ENCODE peak calls at places on chromosome 6, in eight cellular contexts. One of them, this sample, is unnamed.

GRCh38 chr6:71012871-71013456 is 56.1 kb upstream of the B3GAT2 start:
- DNase-seq in stomach: no peak
- DNase-seq in colonic mucosa: no peak
- DNase-seq in Peyer's patch: no peak
- DNase-seq in endothelial cell of umbilical vein: peak; percentile 39
- DNase-seq in body of pancreas: peak; percentile 26
- DNase-seq in ovary: no peak
- DNase-seq in spleen: no peak
- DNase-seq in this sample: peak; percentile 45

GRCh38 chr6:148677594-148678476 is 69.0 kb upstream of the UST start:
- DNase-seq in endothelial cell of umbilical vein: no peak
- DNase-seq in Peyer's patch: peak; percentile 62
- DNase-seq in stomach: no peak
- DNase-seq in spleen: no peak
- DNase-seq in ovary: no peak
- DNase-seq in colonic mucosa: no peak
- DNase-seq in body of pancreas: no peak
- DNase-seq in this sample: no peak

GRCh38 chr6:72624557-72625160 is 2.8 kb downstream of the KCNQ5 start:
- DNase-seq in colonic mucosa: no peak
- DNase-seq in body of pancreas: no peak
- DNase-seq in stomach: no peak
- DNase-seq in Peyer's patch: no peak
- DNase-seq in spleen: no peak
- DNase-seq in endothelial cell of umbilical vein: no peak
- DNase-seq in ovary: no peak
- DNase-seq in this sample: peak; percentile 51

GRCh38 chr6:21556968-21557721 is 36.4 kb upstream of the SOX4 start:
- DNase-seq in stomach: no peak
- DNase-seq in spleen: no peak
- DNase-seq in ovary: no peak
- DNase-seq in endothelial cell of umbilical vein: peak; percentile 67
- DNase-seq in body of pancreas: peak; percentile 44
- DNase-seq in Peyer's patch: no peak
- DNase-seq in colonic mucosa: no peak
- DNase-seq in this sample: peak; percentile 91

GRCh38 chr6:1600764-1601615 is 8.7 kb upstream of the FOXC1 start:
- DNase-seq in stomach: no peak
- DNase-seq in Peyer's patch: peak; percentile 63
- DNase-seq in colonic mucosa: no peak
- DNase-seq in body of pancreas: no peak
- DNase-seq in ovary: no peak
- DNase-seq in spleen: peak; percentile 34
- DNase-seq in endothelial cell of umbilical vein: peak; percentile 35
- DNase-seq in this sample: no peak

GRCh38 chr6:35977308-35977707 is 47.1 kb downstream of the SLC26A8 start:
- DNase-seq in body of pancreas: no peak
- DNase-seq in colonic mucosa: no peak
- DNase-seq in endothelial cell of umbilical vein: no peak
- DNase-seq in Peyer's patch: no peak
- DNase-seq in stomach: no peak
- DNase-seq in ovary: no peak
- DNase-seq in spleen: no peak
- DNase-seq in this sample: no peak

GRCh38 chr6:131124341-131125071 is 10.8 kb upstream of the AKAP7 start:
- DNase-seq in body of pancreas: no peak
- DNase-seq in spleen: no peak
- DNase-seq in endothelial cell of umbilical vein: no peak
- DNase-seq in ovary: no peak
- DNase-seq in stomach: no peak
- DNase-seq in colonic mucosa: no peak
- DNase-seq in Peyer's patch: no peak
- DNase-seq in this sample: peak; percentile 59

GRCh38 chr6:149380523-149380922 is 19.5 kb upstream of the SUMO4 start:
- DNase-seq in body of pancreas: no peak
- DNase-seq in colonic mucosa: no peak
- DNase-seq in spleen: no peak
- DNase-seq in endothelial cell of umbilical vein: no peak
- DNase-seq in stomach: no peak
- DNase-seq in Peyer's patch: no peak
- DNase-seq in ovary: no peak
- DNase-seq in this sample: peak; percentile 33

GRCh38 chr6:39426057-39426592 is 103.6 kb upstream of the KCNK16 start:
- DNase-seq in colonic mucosa: no peak
- DNase-seq in spleen: no peak
- DNase-seq in body of pancreas: no peak
- DNase-seq in endothelial cell of umbilical vein: peak; percentile 95
- DNase-seq in stomach: no peak
- DNase-seq in Peyer's patch: no peak
- DNase-seq in ovary: no peak
- DNase-seq in this sample: peak; percentile 85

GRCh38 chr6:169714595-169714994 is 9.7 kb downstream of the PHF10 start:
- DNase-seq in spleen: no peak
- DNase-seq in colonic mucosa: no peak
- DNase-seq in ovary: no peak
- DNase-seq in endothelial cell of umbilical vein: no peak
- DNase-seq in stomach: no peak
- DNase-seq in body of pancreas: no peak
- DNase-seq in Peyer's patch: no peak
- DNase-seq in this sample: no peak

GRCh38 chr6:140915001-140915950 is 1217.4 kb upstream of the GJE1 start:
- DNase-seq in body of pancreas: no peak
- DNase-seq in spleen: no peak
- DNase-seq in endothelial cell of umbilical vein: no peak
- DNase-seq in stomach: no peak
- DNase-seq in Peyer's patch: no peak
- DNase-seq in ovary: no peak
- DNase-seq in colonic mucosa: no peak
- DNase-seq in this sample: no peak

GRCh38 chr6:145728986-145729385 is 6.3 kb downstream of the EPM2A start:
- DNase-seq in endothelial cell of umbilical vein: no peak
- DNase-seq in stomach: no peak
- DNase-seq in body of pancreas: no peak
- DNase-seq in Peyer's patch: no peak
- DNase-seq in ovary: no peak
- DNase-seq in spleen: no peak
- DNase-seq in colonic mucosa: no peak
- DNase-seq in this sample: no peak

GRCh38 chr6:166532302-166532701 is 54.2 kb downstream of the RAMACL start:
- DNase-seq in Peyer's patch: no peak
- DNase-seq in endothelial cell of umbilical vein: no peak
- DNase-seq in colonic mucosa: no peak
- DNase-seq in ovary: no peak
- DNase-seq in stomach: no peak
- DNase-seq in body of pancreas: no peak
- DNase-seq in spleen: no peak
- DNase-seq in this sample: no peak
- H3K36me3 ChIP-seq in Peyer's patch: peaks cover 3% of the 10 kb centered on the region
- H3K36me3 ChIP-seq in endothelial cell of umbilical vein: peaks cover 34% of the 10 kb centered on the region
- H3K36me3 ChIP-seq in colonic mucosa: no peaks in the 10 kb centered on the region
- H3K36me3 ChIP-seq in ovary: no peaks in the 10 kb centered on the region
- H3K36me3 ChIP-seq in stomach: peaks cover 27% of the 10 kb centered on the region
- H3K36me3 ChIP-seq in body of pancreas: no peaks in the 10 kb centered on the region
- H3K36me3 ChIP-seq in spleen: peaks cover 6% of the 10 kb centered on the region
- H3K36me3 ChIP-seq in this sample: peaks cover 6% of the 10 kb centered on the region

DNA sequence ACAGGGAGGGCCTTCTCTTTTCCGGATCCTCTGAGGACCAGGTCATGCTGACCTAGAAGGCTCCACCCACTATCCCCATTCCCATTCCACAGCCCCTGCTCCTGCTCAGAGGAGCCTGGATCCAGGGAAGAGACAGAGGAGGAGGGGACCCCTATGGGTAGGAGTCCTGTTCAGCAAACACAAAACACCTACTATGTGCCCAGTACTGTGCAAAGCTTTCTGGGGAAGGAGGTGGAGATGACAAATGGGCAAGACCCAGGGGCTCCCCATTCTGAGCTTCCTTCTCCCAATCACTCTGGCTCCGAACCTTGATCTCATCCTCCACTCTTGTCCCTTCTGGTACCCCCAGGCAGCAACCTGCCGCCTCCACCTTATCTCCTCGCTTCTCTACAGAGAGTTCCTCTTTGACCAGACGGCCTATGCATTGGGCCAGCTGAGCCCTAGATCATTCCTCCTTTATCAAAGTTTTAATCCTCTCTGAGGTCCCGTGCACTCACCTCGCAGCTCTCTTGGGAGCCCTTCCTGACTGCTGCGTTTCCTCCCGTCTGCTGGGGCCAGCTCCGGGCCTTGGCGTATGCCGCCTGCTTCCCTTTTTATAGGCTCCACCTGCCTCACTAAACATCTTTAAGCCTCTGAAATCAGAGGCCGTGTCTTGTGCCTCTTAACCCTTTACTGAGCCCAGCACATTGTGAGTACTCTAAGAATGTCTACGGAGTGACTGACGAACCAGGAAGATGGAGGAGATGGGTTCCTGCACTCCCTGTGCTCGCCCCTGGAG is 70.5 kb upstream of the CCDC167 start:
- DNase-seq in colonic mucosa: no peak
- DNase-seq in spleen: no peak
- DNase-seq in Peyer's patch: no peak
- DNase-seq in stomach: no peak
- DNase-seq in body of pancreas: no peak
- DNase-seq in endothelial cell of umbilical vein: no peak
- DNase-seq in ovary: no peak
- DNase-seq in this sample: no peak
- H3K4me3 ChIP-seq in colonic mucosa: no peak overlapping the region
- H3K4me3 ChIP-seq in spleen: no peak overlapping the region
- H3K4me3 ChIP-seq in Peyer's patch: no peak overlapping the region
- H3K4me3 ChIP-seq in stomach: no peak overlapping the region
- H3K4me3 ChIP-seq in body of pancreas: no peak overlapping the region
- H3K4me3 ChIP-seq in endothelial cell of umbilical vein: no peak overlapping the region
- H3K4me3 ChIP-seq in ovary: no peak overlapping the region
- H3K4me3 ChIP-seq in this sample: no peak overlapping the region

DNA sequence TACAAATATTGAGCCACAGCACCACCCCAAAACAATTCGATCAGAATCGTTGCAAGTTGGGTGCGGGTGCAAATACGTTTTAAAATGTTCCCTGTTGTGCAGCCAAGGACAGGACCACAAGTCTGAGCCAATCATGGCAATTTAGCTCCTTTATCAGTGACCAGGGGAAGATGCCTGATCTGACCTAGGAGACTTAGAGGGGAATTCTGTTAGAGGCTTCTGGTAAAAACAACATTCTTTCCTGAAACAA is 25.6 kb downstream of the LOC128125822 start:
- DNase-seq in spleen: no peak
- DNase-seq in Peyer's patch: no peak
- DNase-seq in ovary: no peak
- DNase-seq in colonic mucosa: no peak
- DNase-seq in endothelial cell of umbilical vein: peak; percentile 36
- DNase-seq in body of pancreas: no peak
- DNase-seq in stomach: no peak
- DNase-seq in this sample: no peak
- TF ChIP-seq CTCF in spleen: no peak
- TF ChIP-seq CTCF in Peyer's patch: no peak
- TF ChIP-seq CTCF in ovary: no peak
- TF ChIP-seq CTCF in colonic mucosa: no peak
- TF ChIP-seq CTCF in endothelial cell of umbilical vein: no peak
- TF ChIP-seq CTCF in body of pancreas: no peak
- TF ChIP-seq CTCF in stomach: no peak
- TF ChIP-seq CTCF in this sample: no peak

GRCh38 chr6:90140683-90141082 is 156.0 kb downstream of the BACH2 start:
- DNase-seq in endothelial cell of umbilical vein: no peak
- DNase-seq in body of pancreas: no peak
- DNase-seq in ovary: no peak
- DNase-seq in stomach: no peak
- DNase-seq in Peyer's patch: no peak
- DNase-seq in spleen: no peak
- DNase-seq in colonic mucosa: no peak
- DNase-seq in this sample: no peak
- H3K36me3 ChIP-seq in endothelial cell of umbilical vein: no peaks in the 10 kb centered on the region
- H3K36me3 ChIP-seq in body of pancreas: no peaks in the 10 kb centered on the region
- H3K36me3 ChIP-seq in ovary: no peaks in the 10 kb centered on the region
- H3K36me3 ChIP-seq in stomach: no peaks in the 10 kb centered on the region
- H3K36me3 ChIP-seq in Peyer's patch: no peaks in the 10 kb centered on the region
- H3K36me3 ChIP-seq in spleen: no peaks in the 10 kb centered on the region
- H3K36me3 ChIP-seq in colonic mucosa: no peaks in the 10 kb centered on the region
- H3K36me3 ChIP-seq in this sample: no peaks in the 10 kb centered on the region

GRCh38 chr6:137870744-137871247 is 3.7 kb downstream of the TNFAIP3 start:
- DNase-seq in endothelial cell of umbilical vein: no peak
- DNase-seq in colonic mucosa: no peak
- DNase-seq in stomach: no peak
- DNase-seq in spleen: no peak
- DNase-seq in Peyer's patch: peak; percentile 62
- DNase-seq in body of pancreas: no peak
- DNase-seq in ovary: no peak
- DNase-seq in this sample: peak; percentile 68

GRCh38 chr6:137872071-137872470 is 5.0 kb downstream of the TNFAIP3 start:
- DNase-seq in stomach: no peak
- DNase-seq in ovary: no peak
- DNase-seq in colonic mucosa: no peak
- DNase-seq in endothelial cell of umbilical vein: peak; percentile 88
- DNase-seq in Peyer's patch: no peak
- DNase-seq in body of pancreas: no peak
- DNase-seq in spleen: no peak
- DNase-seq in this sample: peak; percentile 69

GRCh38 chr6:137869781-137870180 is 2.7 kb downstream of the TNFAIP3 start:
- DNase-seq in colonic mucosa: no peak
- DNase-seq in body of pancreas: no peak
- DNase-seq in Peyer's patch: no peak
- DNase-seq in ovary: no peak
- DNase-seq in endothelial cell of umbilical vein: no peak
- DNase-seq in spleen: no peak
- DNase-seq in stomach: no peak
- DNase-seq in this sample: no peak

GRCh38 chr6:137870286-137870685 is 3.2 kb downstream of the TNFAIP3 start:
- DNase-seq in endothelial cell of umbilical vein: no peak
- DNase-seq in body of pancreas: no peak
- DNase-seq in Peyer's patch: no peak
- DNase-seq in stomach: no peak
- DNase-seq in ovary: no peak
- DNase-seq in colonic mucosa: no peak
- DNase-seq in spleen: no peak
- DNase-seq in this sample: no peak

DNA sequence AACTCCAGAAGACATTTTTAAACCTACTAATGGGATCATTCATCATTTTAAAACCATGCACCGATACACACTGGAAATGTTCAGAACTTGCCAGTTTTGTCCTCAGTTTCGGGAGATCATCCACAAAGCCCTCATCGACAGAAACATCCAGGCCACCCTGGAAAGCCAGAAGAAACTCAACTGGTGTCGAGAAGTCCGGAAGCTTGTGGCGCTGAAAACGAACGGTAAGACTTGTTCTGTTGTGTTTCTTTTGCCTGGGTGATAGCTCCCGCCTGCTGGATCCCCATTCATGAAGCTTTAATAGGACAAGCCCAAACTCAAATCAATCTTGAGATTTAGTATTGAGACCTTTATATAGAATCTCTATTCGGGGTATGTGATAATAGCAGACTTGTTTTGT is 4.2 kb downstream of the TNFAIP3 start:
- DNase-seq in ovary: no peak
- DNase-seq in Peyer's patch: peak; percentile 64
- DNase-seq in stomach: no peak
- DNase-seq in body of pancreas: no peak
- DNase-seq in colonic mucosa: no peak
- DNase-seq in endothelial cell of umbilical vein: no peak
- DNase-seq in spleen: peak; percentile 64
- DNase-seq in this sample: no peak
- H3K4me3 ChIP-seq in ovary: peak overlapping the region; percentile 93
- H3K4me3 ChIP-seq in Peyer's patch: peak overlapping the region; percentile 89
- H3K4me3 ChIP-seq in stomach: no peak overlapping the region
- H3K4me3 ChIP-seq in body of pancreas: no peak overlapping the region
- H3K4me3 ChIP-seq in colonic mucosa: no peak overlapping the region
- H3K4me3 ChIP-seq in endothelial cell of umbilical vein: no peak overlapping the region
- H3K4me3 ChIP-seq in spleen: peak overlapping the region; percentile 8
- H3K4me3 ChIP-seq in this sample: peak overlapping the region; percentile 14

This sample was measured in bronchial epithelial cell.